ENCODE peak calls at places on chromosomes 12 and 14, in four cellular contexts. One of them, this sample, is unnamed.

GRCh38 chr14:89540009-89540829 is 123.2 kb upstream of the FOXN3 start:
- DNase-seq in H9: no peak
- DNase-seq in IMR-90: peak; percentile 38
- DNase-seq in H1: no peak
- DNase-seq in this sample: no peak

GRCh38 chr12:110501722-110502448 is at the start of the genes RAD9B and VPS29:
- DNase-seq in H9: peak; percentile 99
- DNase-seq in H1: peak; percentile 96
- DNase-seq in IMR-90: peak; percentile 98
- DNase-seq in this sample: peak; percentile 99

GRCh38 chr14:55691659-55692058 is 111.7 kb downstream of the KTN1 start:
- DNase-seq in H1: no peak
- DNase-seq in IMR-90: no peak
- DNase-seq in H9: no peak
- DNase-seq in this sample: no peak

GRCh38 chr14:88196925-88197324 is 126.1 kb downstream of the KCNK10 start:
- DNase-seq in H9: no peak
- DNase-seq in H1: no peak
- DNase-seq in IMR-90: no peak
- DNase-seq in this sample: no peak

GRCh38 chr12:42958271-42958674 is 368.7 kb upstream of the PRICKLE1 start:
- DNase-seq in IMR-90: peak; percentile 26
- DNase-seq in H1: no peak
- DNase-seq in H9: no peak
- DNase-seq in this sample: no peak

GRCh38 chr12:509494-509893 is 49.8 kb downstream of the B4GALNT3 start:
- DNase-seq in H1: no peak
- DNase-seq in H9: no peak
- DNase-seq in IMR-90: peak; percentile 29
- DNase-seq in this sample: peak; percentile 79

GRCh38 chr12:23564454-23564853 is 385.0 kb downstream of the SOX5 start:
- DNase-seq in H1: no peak
- DNase-seq in IMR-90: no peak
- DNase-seq in H9: no peak
- DNase-seq in this sample: no peak

GRCh38 chr12:97465012-97465345 is 2.4 kb downstream of the RMST start:
- DNase-seq in IMR-90: no peak
- DNase-seq in H9: peak; percentile 83
- DNase-seq in H1: peak; percentile 71
- DNase-seq in this sample: peak; percentile 47

GRCh38 chr14:85534435-85534834 is 4.5 kb downstream of the FLRT2 start:
- DNase-seq in H9: peak; percentile 33
- DNase-seq in H1: no peak
- DNase-seq in IMR-90: peak; percentile 24
- DNase-seq in this sample: no peak

GRCh38 chr12:113065126-113066007 is 8.8 kb downstream of the DTX1 start:
- DNase-seq in IMR-90: no peak
- DNase-seq in H9: peak; percentile 85
- DNase-seq in H1: peak; percentile 91
- DNase-seq in this sample: peak; percentile 62

GRCh38 chr14:91284146-91284790 is 39.8 kb upstream of the GPR68 start:
- DNase-seq in H1: no peak
- DNase-seq in H9: no peak
- DNase-seq in IMR-90: peak; percentile 71
- DNase-seq in this sample: peak; percentile 21

GRCh38 chr14:87018294-87018693 is 974.7 kb downstream of the GALC start:
- DNase-seq in IMR-90: peak; percentile 4
- DNase-seq in H9: no peak
- DNase-seq in H1: no peak
- DNase-seq in this sample: peak; percentile 5
- H4K5ac ChIP-seq in IMR-90: no peak overlapping the region
- H4K5ac ChIP-seq in H9: no peak overlapping the region
- H4K5ac ChIP-seq in H1: no peak overlapping the region
- H4K5ac ChIP-seq in this sample: no peak overlapping the region

DNA sequence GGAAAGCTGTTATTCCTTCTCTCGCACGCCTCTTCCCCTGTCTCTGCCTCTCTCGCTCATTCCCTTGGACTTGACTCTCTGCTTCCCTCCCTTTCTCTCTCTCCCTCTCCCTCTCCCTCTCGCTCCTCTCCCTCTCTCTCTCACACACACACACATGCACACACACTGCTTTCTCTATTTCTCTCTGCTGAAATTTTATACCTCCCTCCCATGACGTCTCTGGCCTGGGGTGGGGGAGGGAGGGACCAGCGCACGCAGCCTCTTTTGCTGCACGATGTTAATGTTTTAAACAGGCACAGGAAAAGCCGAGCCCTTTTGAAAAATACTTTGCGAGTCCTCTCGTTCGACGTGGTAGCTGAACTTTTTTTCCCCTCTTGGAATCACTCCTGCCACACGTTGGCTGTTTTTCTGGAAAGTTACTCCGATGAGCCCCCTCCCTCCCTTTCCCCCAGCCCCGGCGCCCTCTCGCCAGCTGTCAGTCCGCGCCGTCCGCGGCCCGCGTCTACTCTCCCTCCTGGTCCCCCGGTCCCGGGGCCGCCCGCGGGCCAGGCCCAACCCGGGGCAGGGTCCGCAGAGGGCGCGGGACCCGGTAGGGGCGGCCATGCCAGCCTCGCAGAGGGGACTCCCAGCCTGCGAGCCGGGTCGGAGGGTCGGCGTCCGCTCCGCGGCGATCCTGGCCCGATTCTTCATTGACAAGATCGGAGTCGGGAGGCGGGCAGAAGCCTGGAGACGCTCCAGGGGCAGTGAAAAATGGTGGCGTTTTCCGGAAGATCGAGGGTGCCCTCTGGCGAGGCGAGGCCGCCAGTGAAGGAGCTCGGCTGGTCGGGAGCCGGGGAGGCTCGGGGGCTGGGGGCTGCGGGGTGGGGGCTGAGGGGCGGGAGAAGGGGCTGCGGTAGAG is at the start of gene TGFB3:
- DNase-seq in H9: peak; percentile 86
- DNase-seq in IMR-90: peak; percentile 93
- DNase-seq in H1: peak; percentile 92
- DNase-seq in this sample: peak; percentile 89
- H2BK120ac ChIP-seq in H9: no peak within 1 kb of the TSS
- H2BK120ac ChIP-seq in IMR-90: peak within 1 kb of the TSS; percentile 10
- H2BK120ac ChIP-seq in H1: no peak within 1 kb of the TSS
- H2BK120ac ChIP-seq in this sample: no peak within 1 kb of the TSS

DNA sequence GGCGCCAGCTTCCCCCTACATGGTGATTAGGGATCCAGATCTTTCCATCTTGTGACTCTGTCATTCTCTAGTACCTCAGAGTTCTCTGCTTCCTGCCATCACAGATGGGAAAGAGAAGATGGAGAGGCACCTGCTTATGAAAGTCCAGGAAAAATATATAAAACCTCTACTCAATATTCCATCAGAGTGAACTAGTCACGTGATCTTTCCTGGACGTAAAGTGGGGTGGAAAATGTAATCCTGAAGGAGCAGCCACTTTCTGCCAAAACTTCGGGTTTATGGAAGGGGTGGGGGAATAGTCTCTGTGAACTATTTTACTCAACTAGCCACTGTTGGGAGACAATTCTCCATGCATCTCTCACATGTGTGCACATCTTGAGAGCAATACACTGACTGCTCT is 47.7 kb downstream of the STAB2 start:
- DNase-seq in IMR-90: no peak
- DNase-seq in H1: no peak
- DNase-seq in H9: no peak
- DNase-seq in this sample: no peak
- H3K18ac ChIP-seq in IMR-90: no peak overlapping the region
- H3K18ac ChIP-seq in H1: no peak overlapping the region
- H3K18ac ChIP-seq in H9: no peak overlapping the region
- H3K18ac ChIP-seq in this sample: no peak overlapping the region

DNA sequence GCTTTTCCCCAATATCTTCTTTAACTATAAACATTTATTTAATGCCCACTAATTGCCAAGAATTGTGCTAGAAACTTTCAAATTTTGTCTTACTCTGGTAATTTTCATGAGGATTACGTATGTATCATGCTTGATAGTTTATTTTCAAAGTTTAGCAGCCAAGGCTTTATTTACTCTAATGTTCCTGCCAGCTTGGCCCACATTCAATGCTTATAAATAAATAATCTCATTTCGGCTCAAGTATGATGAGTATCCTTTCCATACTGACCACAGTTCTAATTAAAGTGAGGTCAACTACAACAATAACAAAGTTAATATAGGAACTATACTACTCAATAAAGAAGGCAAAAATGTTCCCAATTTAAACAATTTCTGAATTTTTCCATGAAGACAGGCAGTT is 259.2 kb downstream of the MED13L start:
- DNase-seq in H9: no peak
- DNase-seq in H1: no peak
- DNase-seq in IMR-90: peak; percentile 11
- DNase-seq in this sample: no peak
- H4K5ac ChIP-seq in H9: no peak overlapping the region
- H4K5ac ChIP-seq in H1: no peak overlapping the region
- H4K5ac ChIP-seq in IMR-90: no peak overlapping the region
- H4K5ac ChIP-seq in this sample: no peak overlapping the region